ENCODE peak calls at places on chromosome 6, in five cellular contexts. O is GM23248, E is heart left ventricle, Y is neuronal stem cell, V is dorsolateral prefrontal cortex. K is an unnamed sample.

GRCh38 chr6:129725341-129725740 is 15.4 kb upstream of the ARHGAP18 start:
- DNase-seq in Y (no peak), E (no peak), O (no peak), V (no peak), K (no peak)

GRCh38 chr6:23077797-23078196 is 508.4 kb downstream of the HDGFL1 start:
- DNase-seq in V (no peak), O (no peak), E (no peak), Y (no peak), K (no peak)

GRCh38 chr6:80622641-80623040 is 516.2 kb downstream of the BCKDHB start:
- DNase-seq in Y (no peak), V (no peak), E (peak; percentile 68), O (no peak), K (no peak)

GRCh38 chr6:57207141-57207540 is 15.0 kb downstream of the RAB23 start:
- DNase-seq in E (no peak), Y (no peak), O (peak; percentile 62), V (no peak), K (no peak)

GRCh38 chr6:144047688-144048087 is 39.6 kb upstream of the PLAGL1 start:
- DNase-seq in Y (no peak), E (no peak), V (no peak), O (no peak), K (no peak)

GRCh38 chr6:26268659-26269402 is 96.2 kb upstream of the BTN3A2 start:
- DNase-seq in Y (peak; percentile 59), E (no peak), O (peak; percentile 44), V (no peak), K (peak; percentile 56)

GRCh38 chr6:73942581-73942980 is 246.6 kb downstream of the CD109 start:
- DNase-seq in V (no peak), E (no peak), O (peak; percentile 89), Y (no peak), K (no peak)

GRCh38 chr6:111462770-111463391 is 20.1 kb downstream of the REV3L start:
- DNase-seq in V (no peak), Y (no peak), O (peak; percentile 67), E (no peak), K (no peak)

GRCh38 chr6:33197431-33198048 is 2.9 kb downstream of the RXRB start:
- DNase-seq in Y (no peak), V (peak; percentile 10), O (peak; percentile 84), E (peak; percentile 54), K (peak; percentile 44)

GRCh38 chr6:151738267-151738666 is 69.2 kb upstream of the ESR1 start:
- DNase-seq in Y (no peak), V (no peak), O (no peak), E (no peak), K (no peak)

GRCh38 chr6:150857062-150857905 is 8.2 kb upstream of the MTHFD1L start:
- DNase-seq in Y (no peak), O (peak; percentile 95), E (no peak), V (no peak), K (no peak)

GRCh38 chr6:33809619-33810018 is 5.8 kb upstream of the MLN start:
- DNase-seq in E (no peak), O (no peak), V (no peak), Y (no peak), K (peak; percentile 18)

GRCh38 chr6:168159503-168159902 is 80.5 kb upstream of the FRMD1 start:
- DNase-seq in O (no peak), V (no peak), Y (no peak), E (no peak), K (no peak)

GRCh38 chr6:12841619-12842018 is 125.1 kb downstream of the PHACTR1 start:
- DNase-seq in E (no peak), Y (no peak), O (no peak), V (no peak), K (no peak)

GRCh38 chr6:46626976-46627375 is 25.6 kb downstream of the CYP39A1 start:
- DNase-seq in E (no peak), O (no peak), Y (no peak), V (no peak), K (no peak)

GRCh38 chr6:112636650-112637260 is 289.6 kb downstream of the RFPL4B start:
- DNase-seq in V (no peak), Y (no peak), E (no peak), O (peak; percentile 64), K (no peak)

GRCh38 chr6:56549014-56549413 is 93.7 kb downstream of the DST start:
- DNase-seq in O (peak; percentile 57), Y (peak; percentile 48), V (no peak), E (no peak), K (no peak)

GRCh38 chr6:132648356-132648755 is 10.6 kb downstream of the TAAR1 start:
- DNase-seq in E (no peak), O (peak; percentile 57), V (no peak), Y (no peak), K (peak; percentile 21)

GRCh38 chr6:2542858-2543218 is 207.9 kb downstream of the MYLK4 start:
- DNase-seq in O (peak; percentile 30), E (no peak), V (no peak), Y (no peak), K (peak; percentile 75)

GRCh38 chr6:45513331-45513730 is 135.6 kb upstream of the SUPT3H start:
- DNase-seq in V (no peak), E (no peak), O (no peak), Y (no peak), K (no peak)

GRCh38 chr6:17178754-17179153 is 76.9 kb downstream of the STMND1 start:
- DNase-seq in E (no peak), Y (no peak), V (peak; percentile 83), O (no peak), K (no peak)

GRCh38 chr6:161694995-161695394 is 421.1 kb upstream of the AGPAT4 start:
- DNase-seq in V (no peak), Y (no peak), E (no peak), O (peak; percentile 62), K (no peak)

GRCh38 chr6:42846505-42846904 is 32.9 kb upstream of the RPL7L1 start:
- DNase-seq in V (peak; percentile 22), Y (no peak), E (no peak), O (no peak), K (no peak)
- H3K27me3 ChIP-seq in V (no peaks in the 10 kb centered on the region), Y (no peaks in the 10 kb centered on the region), E (no peaks in the 10 kb centered on the region), O (no peaks in the 10 kb centered on the region), K (no peaks in the 10 kb centered on the region)

DNA sequence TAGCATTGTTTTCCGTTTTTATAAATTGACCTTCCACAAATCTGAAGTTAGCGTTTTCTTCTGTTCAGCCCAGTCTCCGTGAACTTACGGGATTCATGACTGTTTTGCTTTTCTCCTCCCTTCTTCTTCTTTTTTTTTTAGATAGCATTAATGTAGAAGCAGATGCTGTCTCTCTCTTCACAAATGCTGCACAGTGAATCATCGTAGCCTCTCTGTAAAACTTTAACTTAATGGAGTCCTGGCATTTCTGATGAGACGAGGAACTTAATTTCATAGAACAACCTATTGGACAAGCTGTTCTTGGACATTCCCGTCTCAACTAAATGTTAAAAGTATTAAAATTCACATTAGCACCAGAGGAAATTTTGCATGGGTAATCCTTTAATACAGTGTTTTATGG is 138.0 kb upstream of the EEF1E1 start:
- DNase-seq in Y (no peak), V (no peak), O (no peak), E (no peak), K (no peak)
- H3K27me3 ChIP-seq in Y (no peaks in the 10 kb centered on the region), V (peaks cover 19% of the 10 kb centered on the region), O (peaks cover 43% of the 10 kb centered on the region), E (peaks cover 18% of the 10 kb centered on the region), K (no peaks in the 10 kb centered on the region)

GRCh38 chr6:37696220-37696840 is 1.4 kb downstream of the MDGA1 start:
- DNase-seq in O (peak; percentile 79), V (no peak), Y (no peak), E (peak; percentile 28), K (peak; percentile 26)

GRCh38 chr6:37696841-37697735 is 595 bp downstream of the MDGA1 start:
- DNase-seq in V (no peak), Y (no peak), E (peak; percentile 35), O (peak; percentile 61), K (peak; percentile 48)

GRCh38 chr6:37700266-37700973 is 2.7 kb upstream of the MDGA1 start:
- DNase-seq in V (no peak), O (no peak), Y (no peak), E (no peak), K (no peak)

GRCh38 chr6:37698264-37699137 is 818 bp upstream of the MDGA1 start:
- DNase-seq in V (peak; percentile 50), E (no peak), O (peak; percentile 64), Y (no peak), K (peak; percentile 66)

GRCh38 chr6:37699138-37699766 is 1.6 kb upstream of the MDGA1 start:
- DNase-seq in E (no peak), O (no peak), V (peak; percentile 66), Y (no peak), K (no peak)
- H3K27me3 ChIP-seq in E (peaks cover 18% of the 10 kb centered on the region), O (no peaks in the 10 kb centered on the region), V (no peaks in the 10 kb centered on the region), Y (peaks cover 3% of the 10 kb centered on the region), K (peaks cover 82% of the 10 kb centered on the region)

DNA sequence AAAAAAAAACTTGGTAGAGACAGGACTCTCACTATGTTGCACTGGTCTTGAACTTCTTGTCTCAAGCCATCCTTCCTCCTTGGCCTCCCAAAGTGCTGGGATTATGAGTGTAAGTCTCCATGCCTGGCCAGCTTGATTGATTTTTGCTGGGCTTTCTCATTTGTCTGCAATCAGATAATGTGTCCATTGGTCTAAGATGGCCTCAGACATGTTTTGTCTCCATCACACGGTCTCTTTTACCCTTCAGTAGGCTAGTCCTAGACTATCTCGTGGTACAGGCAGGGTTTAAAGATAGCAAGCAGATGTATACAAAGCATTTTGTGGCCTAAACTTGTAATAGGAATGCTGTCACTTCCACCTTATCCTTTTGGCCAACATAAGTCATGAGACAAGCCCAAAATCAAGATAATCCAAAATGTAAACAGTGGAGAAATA is 289.1 kb downstream of the TFAP2B start:
- DNase-seq in O (no peak), V (no peak), Y (no peak), E (no peak), K (no peak)
- H3K27me3 ChIP-seq in O (no peaks in the 10 kb centered on the region), V (no peaks in the 10 kb centered on the region), Y (no peaks in the 10 kb centered on the region), E (no peaks in the 10 kb centered on the region), K (no peaks in the 10 kb centered on the region)

DNA sequence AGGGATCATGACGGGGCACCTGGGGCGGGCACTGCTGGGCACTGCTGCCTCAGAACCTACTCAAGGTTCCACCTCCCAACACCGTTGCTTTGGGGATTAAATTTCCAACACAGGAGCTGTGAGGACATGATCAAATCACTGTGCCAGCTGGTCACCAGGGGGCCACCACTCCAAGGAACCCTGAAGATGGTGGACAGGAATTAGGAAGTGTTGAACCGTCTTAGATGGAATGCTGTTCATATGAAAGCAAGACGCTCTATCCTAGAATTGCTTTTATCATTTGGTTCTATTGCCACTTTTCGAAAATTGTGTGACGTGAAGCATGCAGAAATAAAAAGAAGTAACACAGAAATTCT is 140.3 kb downstream of the DLL1 start:
- DNase-seq in V (no peak), O (no peak), Y (no peak), E (no peak), K (no peak)
- H3K27me3 ChIP-seq in V (no peaks in the 10 kb centered on the region), O (peaks cover 12% of the 10 kb centered on the region), Y (no peaks in the 10 kb centered on the region), E (no peaks in the 10 kb centered on the region), K (peaks cover 14% of the 10 kb centered on the region)

DNA sequence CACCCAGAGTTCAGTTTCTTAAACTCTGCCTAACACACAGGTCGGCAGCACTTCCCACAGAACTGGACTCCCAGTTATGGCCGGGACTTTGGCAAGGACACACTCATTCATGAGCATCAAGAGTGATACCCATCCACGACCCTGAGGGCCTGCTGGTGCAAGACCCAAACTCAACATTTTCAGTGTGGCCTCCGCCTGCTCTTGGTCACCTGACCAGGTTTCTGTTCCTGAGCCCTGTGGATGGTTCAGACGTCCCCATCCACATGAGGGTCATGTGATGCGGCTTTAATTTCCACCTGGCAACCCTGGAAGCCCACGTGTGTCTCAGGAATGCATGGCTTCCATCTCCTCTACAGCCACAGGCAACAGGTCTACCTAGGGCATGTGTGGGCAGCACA is 245.3 kb downstream of the DLL1 start:
- DNase-seq in O (no peak), V (no peak), E (peak; percentile 16), Y (no peak), K (no peak)
- H3K27me3 ChIP-seq in O (no peaks in the 10 kb centered on the region), V (no peaks in the 10 kb centered on the region), E (no peaks in the 10 kb centered on the region), Y (no peaks in the 10 kb centered on the region), K (no peaks in the 10 kb centered on the region)

K was measured in DND-41.